ENCODE peak calls at places on chromosomes 16 and 17, in seven cellular contexts. C, T, H, W, U, B and J are unnamed samples.

GRCh38 chr16:4175849-4176248 is 59.6 kb upstream of the ADCY9 start:
- DNase-seq in C (no peak), T (no peak), H (no peak), W (no peak), U (no peak), B (no peak), J (peak)

GRCh38 chr16:75198135-75198600 is 8.8 kb downstream of the CTRB2 start:
- DNase-seq in C (no peak), T (peak), H (no peak), W (no peak), U (no peak), B (no peak), J (peak)

GRCh38 chr17:65228734-65229390 is 91.7 kb downstream of the RGS9 start:
- DNase-seq in C (no peak), T (peak), H (no peak), W (peak), U (peak), B (no peak), J (peak)

GRCh38 chr17:77555741-77556291 is 402.7 kb upstream of the TNRC6C start:
- DNase-seq in C (peak), T (peak), H (no peak), W (no peak), U (no peak), B (no peak), J (no peak)

GRCh38 chr16:4676826-4677225 is 16.5 kb upstream of the NUDT16L1 start:
- DNase-seq in C (no peak), T (no peak), H (no peak), W (no peak), U (no peak), B (no peak), J (no peak)

GRCh38 chr16:23827245-23827543 is 8.6 kb upstream of the PRKCB start:
- DNase-seq in C (no peak), T (no peak), H (no peak), W (no peak), U (no peak), B (no peak), J (no peak)

GRCh38 chr17:48228720-48229119 is 121.2 kb downstream of the SNX11 start:
- DNase-seq in C (no peak), T (no peak), H (peak), W (peak), U (no peak), B (no peak), J (no peak)

GRCh38 chr16:17228048-17228707 is 242.6 kb downstream of the XYLT1 start:
- DNase-seq in C (peak), T (no peak), H (no peak), W (peak), U (no peak), B (no peak), J (no peak)

GRCh38 chr16:82995927-82996441 is 369.2 kb downstream of the CDH13 start:
- DNase-seq in C (no peak), T (no peak), H (no peak), W (no peak), U (no peak), B (no peak), J (peak)

GRCh38 chr16:69931631-69932030 is 19.5 kb upstream of the CLEC18A start:
- DNase-seq in C (no peak), T (no peak), H (no peak), W (no peak), U (no peak), B (no peak), J (no peak)

GRCh38 chr17:12756786-12757185 is 32.5 kb upstream of the ARHGAP44 start:
- DNase-seq in C (no peak), T (no peak), H (no peak), W (no peak), U (no peak), B (no peak), J (peak)

GRCh38 chr17:1362964-1363363 is 37.1 kb downstream of the YWHAE start:
- DNase-seq in C (no peak), T (no peak), H (no peak), W (no peak), U (no peak), B (no peak), J (no peak)

GRCh38 chr16:929227-929669 is 41.5 kb downstream of the LMF1 start:
- DNase-seq in C (no peak), T (no peak), H (no peak), W (no peak), U (no peak), B (no peak), J (no peak)

GRCh38 chr16:12801511-12802042 is 2.1 kb downstream of the CPPED1 start:
- DNase-seq in C (peak), T (no peak), H (no peak), W (peak), U (peak), B (peak), J (peak)

GRCh38 chr16:12903325-12904040 is 2.1 kb downstream of the SHISA9 start:
- DNase-seq in C (no peak), T (peak), H (no peak), W (no peak), U (no peak), B (no peak), J (no peak)

GRCh38 chr16:21646721-21647561 is 5.5 kb downstream of the IGSF6 start:
- DNase-seq in C (no peak), T (no peak), H (no peak), W (no peak), U (peak), B (no peak), J (no peak)

GRCh38 chr16:87723224-87723619 is 42.6 kb downstream of the KLHDC4 start:
- DNase-seq in C (no peak), T (peak), H (no peak), W (peak), U (peak), B (no peak), J (peak)

GRCh38 chr16:586645-587590 is 2.9 kb upstream of the RAB40C start:
- DNase-seq in C (no peak), T (no peak), H (no peak), W (no peak), U (no peak), B (no peak), J (no peak)

GRCh38 chr16:49978569-49979326 is 46.3 kb upstream of the CNEP1R1 start:
- DNase-seq in C (no peak), T (no peak), H (no peak), W (no peak), U (no peak), B (no peak), J (no peak)

GRCh38 chr16:9077001-9077809 is 14.2 kb upstream of the HAPSTR1 start:
- DNase-seq in C (peak), T (peak), H (no peak), W (peak), U (no peak), B (peak), J (peak)

GRCh38 chr16:24626251-24626650 is 86.9 kb downstream of the RBBP6 start:
- DNase-seq in C (no peak), T (no peak), H (no peak), W (no peak), U (no peak), B (no peak), J (peak)

GRCh38 chr17:15388356-15389046 is 47.1 kb upstream of the TEKT3 start:
- DNase-seq in C (no peak), T (no peak), H (no peak), W (no peak), U (no peak), B (no peak), J (no peak)

GRCh38 chr17:73394523-73395450 is 83.0 kb upstream of the CDC42EP4 start:
- DNase-seq in C (no peak), T (no peak), H (no peak), W (no peak), U (no peak), B (no peak), J (no peak)

GRCh38 chr16:84430860-84431259 is 62.5 kb downstream of the ATP2C2 start:
- DNase-seq in C (no peak), T (no peak), H (no peak), W (no peak), U (no peak), B (no peak), J (no peak)

GRCh38 chr16:82867425-82867824 is 240.7 kb downstream of the CDH13 start:
- DNase-seq in C (no peak), T (no peak), H (no peak), W (no peak), U (no peak), B (no peak), J (no peak)

GRCh38 chr16:82755570-82756282 is 129.0 kb downstream of the CDH13 start:
- DNase-seq in C (no peak), T (no peak), H (no peak), W (peak), U (no peak), B (no peak), J (no peak)

GRCh38 chr16:83599789-83600462 is 207.9 kb upstream of the HSBP1 start:
- DNase-seq in C (no peak), T (no peak), H (no peak), W (no peak), U (no peak), B (no peak), J (no peak)

GRCh38 chr16:8931864-8932263 is 31.8 kb downstream of the USP7 start:
- DNase-seq in C (peak), T (no peak), H (no peak), W (peak), U (no peak), B (peak), J (peak)

GRCh38 chr16:21260870-21261791 is 17.0 kb downstream of the CRYM start:
- DNase-seq in C (peak), T (no peak), H (no peak), W (peak), U (no peak), B (peak), J (peak)

GRCh38 chr17:70171159-70171558 is 1.8 kb downstream of the KCNJ2 start:
- DNase-seq in C (no peak), T (no peak), H (no peak), W (no peak), U (no peak), B (no peak), J (no peak)

GRCh38 chr17:77867976-77868713 is 90.4 kb upstream of the TNRC6C start:
- DNase-seq in C (no peak), T (no peak), H (no peak), W (no peak), U (no peak), B (no peak), J (no peak)

GRCh38 chr16:3675601-3676130 is 21.2 kb downstream of the DNASE1 start:
- DNase-seq in C (no peak), T (peak), H (no peak), W (no peak), U (no peak), B (no peak), J (no peak)

GRCh38 chr16:48231675-48232214 is 12.4 kb upstream of the LONP2 start:
- DNase-seq in C (peak), T (peak), H (peak), W (no peak), U (no peak), B (peak), J (peak)

GRCh38 chr16:9008335-9009260 is 44.9 kb upstream of the USP7 start:
- DNase-seq in C (peak), T (peak), H (peak), W (peak), U (peak), B (peak), J (peak)

GRCh38 chr17:60161598-60162330 is 12.0 kb downstream of the CA4 start:
- DNase-seq in C (no peak), T (peak), H (no peak), W (peak), U (no peak), B (no peak), J (no peak)

GRCh38 chr17:32275060-32276042 is 9.7 kb downstream of the RHBDL3 start:
- DNase-seq in C (peak), T (peak), H (no peak), W (peak), U (no peak), B (no peak), J (peak)

GRCh38 chr16:17299790-17300189 is 171.0 kb downstream of the XYLT1 start:
- DNase-seq in C (no peak), T (no peak), H (no peak), W (no peak), U (no peak), B (no peak), J (no peak)

GRCh38 chr17:41619162-41619933 is 5.0 kb downstream of the KRT17 start:
- DNase-seq in C (no peak), T (no peak), H (no peak), W (no peak), U (no peak), B (no peak), J (no peak)

GRCh38 chr16:88727871-88728270 is 21.6 kb downstream of the CTU2 start:
- DNase-seq in C (no peak), T (peak), H (no peak), W (no peak), U (no peak), B (no peak), J (no peak)

GRCh38 chr16:75263963-75264445 is 12.6 kb upstream of the BCAR1 start:
- DNase-seq in C (no peak), T (peak), H (no peak), W (no peak), U (no peak), B (no peak), J (no peak)

GRCh38 chr17:19012171-19013080 is 7.9 kb upstream of the FAM83G start:
- DNase-seq in C (no peak), T (no peak), H (no peak), W (no peak), U (no peak), B (no peak), J (no peak)

GRCh38 chr17:19009970-19010369 is 5.4 kb upstream of the FAM83G start:
- DNase-seq in C (no peak), T (no peak), H (no peak), W (no peak), U (no peak), B (no peak), J (no peak)

GRCh38 chr17:19011581-19011980 is 7.0 kb upstream of the FAM83G start:
- DNase-seq in C (no peak), T (no peak), H (no peak), W (no peak), U (no peak), B (no peak), J (no peak)

GRCh38 chr17:19013226-19013625 is 8.7 kb upstream of the FAM83G start:
- DNase-seq in C (no peak), T (no peak), H (no peak), W (no peak), U (no peak), B (no peak), J (no peak)

GRCh38 chr17:19010729-19011505 is 6.4 kb upstream of the FAM83G start:
- DNase-seq in C (peak), T (no peak), H (no peak), W (no peak), U (no peak), B (peak), J (no peak)
- TF ChIP-seq USF2 in C (no peak), T (no peak), H (no peak), W (no peak), U (no peak), B (no peak), J (no peak)

GRCh38 chr17:58694302-58694701 is 1.9 kb downstream of the RAD51C start:
- DNase-seq in C (no peak), T (no peak), H (no peak), W (no peak), U (no peak), B (no peak), J (no peak)

GRCh38 chr17:58693208-58693607 is 806 bp downstream of the RAD51C start:
- DNase-seq in C (no peak), T (no peak), H (no peak), W (no peak), U (no peak), B (no peak), J (no peak)

GRCh38 chr17:58691701-58692238 is at the start of gene TEX14:
- DNase-seq in C (no peak), T (no peak), H (no peak), W (peak), U (no peak), B (no peak), J (no peak)

GRCh38 chr17:58693751-58694150 is 1.3 kb downstream of the RAD51C start:
- DNase-seq in C (no peak), T (no peak), H (no peak), W (no peak), U (no peak), B (no peak), J (no peak)

DNA sequence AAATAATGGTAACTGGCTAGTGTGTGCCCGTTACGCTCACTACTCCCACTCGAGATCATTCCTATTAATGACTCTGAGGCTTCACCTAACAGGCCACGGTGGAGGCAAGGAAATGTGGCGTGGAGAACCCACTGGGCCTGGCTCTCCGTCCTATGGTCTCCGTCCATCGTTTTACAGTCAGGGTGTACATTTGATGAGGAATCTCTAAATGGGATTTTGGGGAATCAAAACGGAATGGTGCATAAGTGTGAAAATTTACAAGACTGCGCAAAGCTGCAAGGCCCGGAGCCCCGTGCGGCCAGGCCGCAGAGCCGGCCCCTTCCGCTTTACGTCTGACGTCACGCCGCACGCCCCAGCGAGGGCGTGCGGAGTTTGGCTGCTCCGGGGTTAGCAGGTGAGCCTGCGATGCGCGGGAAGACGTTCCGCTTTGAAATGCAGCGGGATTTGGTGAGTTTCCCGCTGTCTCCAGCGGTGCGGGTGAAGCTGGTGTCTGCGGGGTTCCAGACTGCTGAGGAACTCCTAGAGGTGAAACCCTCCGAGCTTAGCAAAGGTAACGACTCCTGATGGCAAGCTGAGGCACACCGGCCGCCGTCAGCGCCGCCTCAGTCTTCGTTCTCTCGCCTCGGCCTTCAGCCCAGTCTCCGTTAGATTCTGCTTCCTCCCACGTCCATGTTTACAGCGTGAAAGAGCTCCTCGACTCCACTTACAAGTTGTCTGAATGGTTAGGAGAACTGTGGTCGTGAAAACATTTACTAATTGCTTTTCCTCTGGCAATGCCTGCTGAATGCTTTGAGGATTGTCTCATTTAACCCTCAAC is at the start of gene RAD51C:
- DNase-seq in C (peak), T (peak), H (peak), W (peak), U (peak), B (peak), J (peak)
- TF ChIP-seq CTCF in C (no peak), T (no peak), H (no peak), W (no peak), U (no peak), B (no peak), J (no peak)

GRCh38 chr16:27486760-27487159 is 63.0 kb downstream of the GTF3C1 start:
- DNase-seq in C (no peak), T (no peak), H (no peak), W (no peak), U (no peak), B (no peak), J (no peak)

GRCh38 chr16:27483624-27484023 is 66.1 kb downstream of the GTF3C1 start:
- DNase-seq in C (no peak), T (no peak), H (no peak), W (no peak), U (no peak), B (no peak), J (no peak)

GRCh38 chr16:27485126-27485525 is 64.6 kb downstream of the GTF3C1 start:
- DNase-seq in C (no peak), T (no peak), H (no peak), W (no peak), U (no peak), B (no peak), J (no peak)

GRCh38 chr16:27485811-27486210 is 63.9 kb downstream of the GTF3C1 start:
- DNase-seq in C (no peak), T (no peak), H (no peak), W (no peak), U (no peak), B (no peak), J (no peak)

DNA sequence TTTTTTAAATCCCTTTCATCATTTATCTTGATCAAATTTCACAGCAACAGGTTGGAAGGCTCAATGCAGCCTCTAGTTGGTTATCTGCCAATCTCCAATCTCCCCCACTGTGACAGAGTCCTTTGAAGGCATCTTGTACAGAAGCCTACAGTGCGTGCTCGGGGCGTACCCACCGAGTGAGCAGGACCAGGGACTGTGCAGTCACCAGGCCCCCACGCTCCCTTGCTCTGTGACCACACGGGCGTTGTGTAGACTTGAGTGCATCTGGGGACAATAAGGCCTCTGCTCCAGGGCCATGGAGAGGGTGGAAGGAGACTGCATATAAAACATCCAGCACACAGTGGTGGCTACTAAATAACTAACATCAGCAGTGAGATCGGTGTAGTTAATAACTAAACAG is 63.4 kb downstream of the GTF3C1 start:
- DNase-seq in C (no peak), T (no peak), H (no peak), W (no peak), U (no peak), B (no peak), J (no peak)
- TF ChIP-seq RAD21 in C (no peak), T (no peak), H (no peak), W (no peak), U (no peak), B (no peak), J (no peak)

DNA sequence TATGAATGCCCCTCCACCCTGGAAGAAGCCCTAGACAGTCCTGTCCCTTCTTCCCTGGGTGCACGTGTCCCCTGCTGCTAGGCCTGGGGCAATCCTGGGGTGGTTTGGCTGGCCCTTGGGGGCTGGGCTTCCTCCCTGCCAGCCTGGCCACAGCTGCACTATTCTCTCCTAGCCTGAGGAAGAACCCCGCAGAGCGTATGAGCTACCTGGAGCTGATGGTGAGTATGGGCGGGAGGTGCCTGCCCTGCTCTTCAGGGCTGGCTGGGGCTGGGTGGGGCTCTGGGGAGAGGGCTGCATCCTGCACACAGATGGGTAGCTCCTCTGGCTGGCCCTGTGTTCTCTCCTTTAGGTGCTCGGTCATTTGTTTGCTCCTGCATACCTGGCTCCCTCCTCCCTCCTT is 28.8 kb downstream of the MAP2K3 start:
- DNase-seq in C (no peak), T (no peak), H (no peak), W (no peak), U (no peak), B (no peak), J (no peak)
- TF ChIP-seq USF2 in C (no peak), T (no peak), H (no peak), W (no peak), U (no peak), B (no peak), J (no peak)